ENCODE peak calls at places on chromosome 5, in five cellular contexts. One of them, this sample, is unnamed.
A peak's percentile ranks its signal among the peaks of the same experiment; 100 is the strongest.

GRCh38 chr5:61020415-61020814 is 75.4 kb downstream of the NDUFAF2 start:
- DNase-seq in A549: no peak
- DNase-seq in endothelial cell of umbilical vein: no peak
- DNase-seq in HCT116: no peak
- DNase-seq in suprapubic skin: no peak
- DNase-seq in this sample: no peak

GRCh38 chr5:103249068-103249467 is 9.5 kb upstream of the MACIR start:
- DNase-seq in A549: no peak
- DNase-seq in endothelial cell of umbilical vein: no peak
- DNase-seq in HCT116: no peak
- DNase-seq in suprapubic skin: no peak
- DNase-seq in this sample: no peak

GRCh38 chr5:69213513-69214215 is 21.0 kb upstream of the CDK7 start:
- DNase-seq in A549: no peak
- DNase-seq in endothelial cell of umbilical vein: no peak
- DNase-seq in HCT116: no peak
- DNase-seq in suprapubic skin: no peak
- DNase-seq in this sample: no peak

GRCh38 chr5:76145945-76146344 is 62.8 kb downstream of the SV2C start:
- DNase-seq in A549: peak; percentile 10
- DNase-seq in endothelial cell of umbilical vein: no peak
- DNase-seq in HCT116: peak; percentile 51
- DNase-seq in suprapubic skin: no peak
- DNase-seq in this sample: no peak

GRCh38 chr5:86665984-86666760 is 48.4 kb downstream of the COX7C start:
- DNase-seq in A549: no peak
- DNase-seq in endothelial cell of umbilical vein: no peak
- DNase-seq in HCT116: no peak
- DNase-seq in suprapubic skin: no peak
- DNase-seq in this sample: no peak

GRCh38 chr5:149265559-149265958 is 6.1 kb upstream of the AFAP1L1 start:
- DNase-seq in A549: peak; percentile 22
- DNase-seq in endothelial cell of umbilical vein: peak; percentile 77
- DNase-seq in HCT116: no peak
- DNase-seq in suprapubic skin: no peak
- DNase-seq in this sample: no peak

GRCh38 chr5:138138949-138139775 is at the start of gene NME5:
- DNase-seq in A549: no peak
- DNase-seq in endothelial cell of umbilical vein: peak; percentile 64
- DNase-seq in HCT116: peak; percentile 48
- DNase-seq in suprapubic skin: no peak
- DNase-seq in this sample: peak; percentile 58

GRCh38 chr5:150487199-150488061 is 20.5 kb upstream of the NDST1 start:
- DNase-seq in A549: peak; percentile 54
- DNase-seq in endothelial cell of umbilical vein: peak; percentile 35
- DNase-seq in HCT116: no peak
- DNase-seq in suprapubic skin: no peak
- DNase-seq in this sample: no peak

GRCh38 chr5:31231171-31231570 is 37.7 kb downstream of the CDH6 start:
- DNase-seq in A549: no peak
- DNase-seq in endothelial cell of umbilical vein: no peak
- DNase-seq in HCT116: no peak
- DNase-seq in suprapubic skin: no peak
- DNase-seq in this sample: no peak

GRCh38 chr5:67455987-67456386 is 259.4 kb upstream of the CD180 start:
- DNase-seq in A549: no peak
- DNase-seq in endothelial cell of umbilical vein: no peak
- DNase-seq in HCT116: no peak
- DNase-seq in suprapubic skin: no peak
- DNase-seq in this sample: no peak

DNA sequence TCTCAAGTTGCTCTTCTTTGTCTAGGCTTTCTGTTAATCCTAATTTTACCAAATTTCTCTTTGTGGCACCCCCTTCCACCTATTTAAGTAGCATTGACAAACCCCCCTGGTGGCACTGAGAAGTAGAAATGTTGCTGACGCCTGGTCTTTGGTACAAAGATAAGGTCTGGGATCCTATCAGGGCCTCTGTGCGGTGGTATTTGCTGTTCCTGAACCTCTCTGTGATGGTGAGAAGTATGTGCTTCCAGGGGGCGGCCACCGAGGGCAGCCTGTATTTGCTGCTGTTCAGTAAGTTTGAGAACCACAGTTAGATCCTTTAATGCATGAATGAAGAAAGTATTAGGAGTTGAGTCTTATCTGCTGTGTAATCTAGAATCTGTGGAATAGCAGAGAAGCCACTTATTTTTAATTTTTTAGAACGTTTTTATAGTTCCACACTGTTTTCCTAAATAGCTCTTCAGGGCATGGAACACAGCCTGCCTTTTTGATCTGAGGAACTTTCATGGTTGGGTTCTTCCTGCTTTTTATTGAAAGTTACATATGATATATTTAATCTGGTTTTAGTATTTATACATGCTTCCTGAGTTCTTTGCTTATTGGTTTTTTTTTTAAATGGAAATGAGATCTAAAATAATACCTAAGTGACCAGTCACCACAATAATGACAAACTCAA is 124.2 kb downstream of the TRIO start:
- DNase-seq in A549: no peak
- DNase-seq in endothelial cell of umbilical vein: peak; percentile 35
- DNase-seq in HCT116: no peak
- DNase-seq in suprapubic skin: no peak
- DNase-seq in this sample: no peak
- H3K27ac ChIP-seq in A549: peak overlapping the region; percentile 89
- H3K27ac ChIP-seq in endothelial cell of umbilical vein: peak overlapping the region; percentile 76
- H3K27ac ChIP-seq in HCT116: peak overlapping the region; percentile 56
- H3K27ac ChIP-seq in suprapubic skin: no peak overlapping the region
- H3K27ac ChIP-seq in this sample: no peak overlapping the region

DNA sequence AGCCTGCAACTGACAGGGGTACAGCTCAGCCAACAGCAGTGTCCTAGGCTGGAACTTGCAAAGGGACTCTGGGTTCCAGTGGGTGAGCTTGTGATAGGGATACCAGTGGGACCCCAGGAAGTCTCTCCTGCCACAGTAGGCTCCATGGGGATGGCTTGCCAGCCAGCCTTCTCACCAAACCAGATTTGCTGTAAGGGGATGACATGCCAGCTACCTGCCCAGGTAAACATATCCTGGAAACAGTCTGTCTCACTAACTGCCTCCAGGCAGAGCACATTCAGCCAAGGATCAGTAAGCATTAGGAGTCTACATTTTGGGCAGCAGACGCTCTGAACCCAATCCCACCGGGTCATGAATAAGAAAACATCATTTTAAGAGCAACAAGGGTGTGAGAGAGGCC is 49.9 kb downstream of the SIL1 start:
- DNase-seq in A549: no peak
- DNase-seq in endothelial cell of umbilical vein: no peak
- DNase-seq in HCT116: no peak
- DNase-seq in suprapubic skin: no peak
- DNase-seq in this sample: peak; percentile 81
- H3K4me1 ChIP-seq in A549: no peaks in the 10 kb centered on the region
- H3K4me1 ChIP-seq in endothelial cell of umbilical vein: no peaks in the 10 kb centered on the region
- H3K4me1 ChIP-seq in HCT116: peaks cover 3% of the 10 kb centered on the region
- H3K4me1 ChIP-seq in suprapubic skin: peaks cover 48% of the 10 kb centered on the region
- H3K4me1 ChIP-seq in this sample: peaks cover 27% of the 10 kb centered on the region

GRCh38 chr5:74638776-74639537 is 1.6 kb downstream of the ENC1 start:
- DNase-seq in A549: no peak
- DNase-seq in endothelial cell of umbilical vein: peak; percentile 65
- DNase-seq in HCT116: no peak
- DNase-seq in suprapubic skin: no peak
- DNase-seq in this sample: no peak

GRCh38 chr5:74641778-74642542 is 1.4 kb upstream of the ENC1 start:
- DNase-seq in A549: no peak
- DNase-seq in endothelial cell of umbilical vein: peak; percentile 83
- DNase-seq in HCT116: peak; percentile 43
- DNase-seq in suprapubic skin: no peak
- DNase-seq in this sample: no peak

GRCh38 chr5:74639538-74640449 is 734 bp downstream of the ENC1 start:
- DNase-seq in A549: no peak
- DNase-seq in endothelial cell of umbilical vein: peak; percentile 57
- DNase-seq in HCT116: no peak
- DNase-seq in suprapubic skin: no peak
- DNase-seq in this sample: peak; percentile 61

GRCh38 chr5:74641014-74641777 is 668 bp upstream of the ENC1 start:
- DNase-seq in A549: peak; percentile 66
- DNase-seq in endothelial cell of umbilical vein: peak; percentile 80
- DNase-seq in HCT116: peak; percentile 48
- DNase-seq in suprapubic skin: peak; percentile 77
- DNase-seq in this sample: peak; percentile 61

GRCh38 chr5:74640450-74641013 is at the start of gene ENC1:
- DNase-seq in A549: peak; percentile 48
- DNase-seq in endothelial cell of umbilical vein: peak; percentile 95
- DNase-seq in HCT116: peak; percentile 55
- DNase-seq in suprapubic skin: peak; percentile 82
- DNase-seq in this sample: peak; percentile 74
- TF ChIP-seq POLR2A in A549: peak; percentile 97
- TF ChIP-seq POLR2A in endothelial cell of umbilical vein: peak; percentile 99
- TF ChIP-seq POLR2A in HCT116: peak; percentile 38
- TF ChIP-seq POLR2A in suprapubic skin: no peak
- TF ChIP-seq POLR2A in this sample: peak; percentile 20

GRCh38 chr5:140347382-140347781 is 979 bp upstream of the HBEGF start:
- DNase-seq in A549: no peak
- DNase-seq in endothelial cell of umbilical vein: no peak
- DNase-seq in HCT116: no peak
- DNase-seq in suprapubic skin: no peak
- DNase-seq in this sample: no peak

GRCh38 chr5:140345919-140346347 is 470 bp downstream of the HBEGF start:
- DNase-seq in A549: peak; percentile 67
- DNase-seq in endothelial cell of umbilical vein: peak; percentile 80
- DNase-seq in HCT116: no peak
- DNase-seq in suprapubic skin: peak; percentile 80
- DNase-seq in this sample: no peak

GRCh38 chr5:140348104-140348503 is 1.7 kb upstream of the HBEGF start:
- DNase-seq in A549: no peak
- DNase-seq in endothelial cell of umbilical vein: no peak
- DNase-seq in HCT116: no peak
- DNase-seq in suprapubic skin: no peak
- DNase-seq in this sample: no peak

GRCh38 chr5:140344683-140345423 is 1.6 kb downstream of the HBEGF start:
- DNase-seq in A549: peak; percentile 61
- DNase-seq in endothelial cell of umbilical vein: no peak
- DNase-seq in HCT116: no peak
- DNase-seq in suprapubic skin: no peak
- DNase-seq in this sample: no peak

DNA sequence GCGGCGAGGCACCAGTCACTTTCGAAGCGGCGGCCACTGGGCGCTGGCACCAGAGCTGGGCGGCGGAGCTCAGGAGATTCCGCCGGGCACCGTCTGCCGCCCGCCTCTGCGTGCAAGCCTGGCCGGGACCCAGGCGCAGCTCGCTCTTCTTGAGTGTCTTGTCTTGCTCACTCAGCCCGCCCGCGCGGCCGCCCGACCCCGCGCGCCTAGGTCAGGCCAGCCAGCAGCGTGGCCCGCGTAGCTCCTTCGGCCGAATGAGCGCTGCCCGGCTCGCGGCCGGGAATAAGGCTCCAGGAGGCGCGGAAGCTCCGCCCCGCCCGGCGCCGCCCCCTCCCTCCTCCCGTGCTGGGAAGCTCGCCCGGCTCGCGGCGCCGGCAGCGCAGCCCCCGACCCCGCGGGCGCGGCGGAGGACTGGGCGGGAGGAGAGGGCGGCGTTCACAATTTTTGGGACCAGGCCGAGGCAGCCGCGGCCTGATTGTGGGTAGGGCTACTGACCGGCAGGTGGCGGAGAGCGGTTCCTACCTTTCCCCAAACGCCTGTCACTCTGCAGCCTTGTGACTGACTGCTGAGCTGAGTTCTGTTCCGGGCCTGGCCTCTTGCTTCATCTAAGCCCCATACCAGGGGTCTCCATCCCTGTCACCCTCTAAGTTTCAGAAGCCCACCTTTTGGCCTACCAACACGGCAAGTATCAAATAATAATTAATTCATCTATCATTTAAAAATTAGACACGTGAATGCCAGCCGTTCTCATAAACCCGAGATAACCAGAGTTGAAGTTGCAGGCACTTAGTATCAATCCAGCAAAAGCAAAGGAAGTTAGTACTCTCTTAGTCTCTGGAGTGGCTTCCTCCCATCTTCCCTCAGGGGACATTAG is at the start of gene HBEGF:
- DNase-seq in A549: peak; percentile 85
- DNase-seq in endothelial cell of umbilical vein: peak; percentile 84
- DNase-seq in HCT116: peak; percentile 74
- DNase-seq in suprapubic skin: peak; percentile 85
- DNase-seq in this sample: peak; percentile 62
- H3K27ac ChIP-seq in A549: peak within 1 kb of the TSS; percentile 88
- H3K27ac ChIP-seq in endothelial cell of umbilical vein: peak within 1 kb of the TSS; percentile 81
- H3K27ac ChIP-seq in HCT116: peak within 1 kb of the TSS; percentile 68
- H3K27ac ChIP-seq in suprapubic skin: peak within 1 kb of the TSS; percentile 77
- H3K27ac ChIP-seq in this sample: peak within 1 kb of the TSS; percentile 85

DNA sequence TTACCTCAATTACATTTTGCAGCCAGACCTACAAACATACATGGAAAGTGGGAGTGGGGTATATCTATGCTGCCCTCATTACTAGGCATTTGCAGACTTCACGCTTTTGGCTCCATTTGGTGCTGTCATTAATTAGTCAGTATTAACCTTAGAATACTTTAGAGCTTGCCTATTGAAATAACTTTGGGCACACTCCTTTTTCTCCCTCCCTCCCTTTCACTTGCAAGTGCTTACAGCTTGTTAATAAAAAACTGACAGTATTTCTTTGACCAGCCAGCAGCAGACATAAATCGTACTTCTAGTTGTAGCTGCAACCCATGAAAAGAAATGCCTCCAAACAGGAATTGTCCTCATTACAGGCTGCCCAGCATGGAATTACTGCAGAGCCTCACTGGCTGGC is 667.4 kb upstream of the ZNF608 start:
- DNase-seq in A549: no peak
- DNase-seq in endothelial cell of umbilical vein: no peak
- DNase-seq in HCT116: no peak
- DNase-seq in suprapubic skin: no peak
- DNase-seq in this sample: no peak
- H3K4me1 ChIP-seq in A549: peaks cover 30% of the 10 kb centered on the region
- H3K4me1 ChIP-seq in endothelial cell of umbilical vein: peaks cover 47% of the 10 kb centered on the region
- H3K4me1 ChIP-seq in HCT116: peaks cover 3% of the 10 kb centered on the region
- H3K4me1 ChIP-seq in suprapubic skin: peaks cover 42% of the 10 kb centered on the region
- H3K4me1 ChIP-seq in this sample: peaks cover 23% of the 10 kb centered on the region

DNA sequence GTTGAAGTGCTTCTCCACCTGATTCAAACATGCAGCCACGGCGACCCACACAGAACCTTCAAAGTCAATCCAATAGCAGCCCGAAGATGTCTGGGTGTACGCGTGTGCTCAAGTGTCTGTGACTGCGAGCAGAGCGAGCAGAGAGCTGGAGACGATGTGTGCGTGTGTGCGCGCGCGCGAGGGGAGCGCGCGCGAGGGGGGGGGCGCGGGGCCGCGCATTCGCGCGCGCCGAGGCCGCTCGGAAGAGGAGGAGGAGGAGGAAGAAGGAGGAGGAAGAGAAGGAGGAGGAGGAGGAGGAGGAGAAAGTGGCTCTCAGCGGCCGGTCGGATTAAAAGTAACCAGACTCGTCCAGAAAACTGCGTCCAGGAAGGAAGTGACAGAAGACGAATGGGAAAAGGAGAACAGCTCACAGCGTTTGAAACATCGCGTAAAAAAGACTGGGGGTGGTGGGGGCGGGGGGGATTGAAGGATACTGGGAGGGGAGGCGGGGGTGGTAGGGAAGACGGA is at the start of gene MEF2C:
- DNase-seq in A549: no peak
- DNase-seq in endothelial cell of umbilical vein: peak; percentile 96
- DNase-seq in HCT116: peak; percentile 56
- DNase-seq in suprapubic skin: peak; percentile 75
- DNase-seq in this sample: no peak
- TF ChIP-seq POLR2A in A549: no peak
- TF ChIP-seq POLR2A in endothelial cell of umbilical vein: peak; percentile 70
- TF ChIP-seq POLR2A in HCT116: peak; percentile 47
- TF ChIP-seq POLR2A in suprapubic skin: peak; percentile 42
- TF ChIP-seq POLR2A in this sample: no peak